ENCODE peak calls at places on chromosomes 6 and 20, in six cellular contexts. One of them, this sample, is unnamed.

GRCh38 chr6:27994616-27995015 is 37.6 kb downstream of the OR2B6 start:
- DNase-seq in OCI-LY7: no peak
- DNase-seq in A549: no peak
- DNase-seq in RWPE1: no peak
- DNase-seq in foreskin fibroblast: peak; percentile 1
- DNase-seq in B cell: no peak
- DNase-seq in this sample: no peak

GRCh38 chr6:52420668-52421358 is 671 bp downstream of the EFHC1 start:
- DNase-seq in OCI-LY7: no peak
- DNase-seq in A549: peak; percentile 67
- DNase-seq in RWPE1: peak; percentile 50
- DNase-seq in foreskin fibroblast: peak; percentile 45
- DNase-seq in B cell: no peak
- DNase-seq in this sample: no peak

GRCh38 chr6:53795702-53796450 is 1.1 kb downstream of the LRRC1 start:
- DNase-seq in OCI-LY7: peak; percentile 32
- DNase-seq in A549: no peak
- DNase-seq in RWPE1: peak; percentile 40
- DNase-seq in foreskin fibroblast: peak; percentile 40
- DNase-seq in B cell: peak; percentile 35
- DNase-seq in this sample: peak; percentile 19

GRCh38 chr20:20548527-20549266 is 163.7 kb downstream of the RALGAPA2 start:
- DNase-seq in OCI-LY7: no peak
- DNase-seq in A549: no peak
- DNase-seq in RWPE1: peak; percentile 84
- DNase-seq in foreskin fibroblast: no peak
- DNase-seq in B cell: no peak
- DNase-seq in this sample: no peak

GRCh38 chr6:4313044-4313686 is 177.8 kb upstream of the ECI2 start:
- DNase-seq in OCI-LY7: peak; percentile 13
- DNase-seq in A549: peak; percentile 82
- DNase-seq in RWPE1: peak; percentile 82
- DNase-seq in foreskin fibroblast: peak; percentile 82
- DNase-seq in B cell: no peak
- DNase-seq in this sample: no peak

GRCh38 chr6:38021029-38021428 is 201.5 kb downstream of the ZFAND3 start:
- DNase-seq in OCI-LY7: no peak
- DNase-seq in A549: no peak
- DNase-seq in RWPE1: no peak
- DNase-seq in foreskin fibroblast: no peak
- DNase-seq in B cell: no peak
- DNase-seq in this sample: no peak

GRCh38 chr20:26167499-26167898 is 470.8 kb upstream of the ZNF337 start:
- DNase-seq in OCI-LY7: no peak
- DNase-seq in A549: no peak
- DNase-seq in RWPE1: no peak
- DNase-seq in foreskin fibroblast: peak; percentile 27
- DNase-seq in B cell: no peak
- DNase-seq in this sample: no peak

GRCh38 chr6:48183174-48183573 is 72.2 kb upstream of the PTCHD4 start:
- DNase-seq in OCI-LY7: no peak
- DNase-seq in A549: no peak
- DNase-seq in RWPE1: no peak
- DNase-seq in foreskin fibroblast: no peak
- DNase-seq in B cell: no peak
- DNase-seq in this sample: no peak

GRCh38 chr6:167244064-167244949 is 46.8 kb upstream of the UNC93A start:
- DNase-seq in OCI-LY7: no peak
- DNase-seq in A549: no peak
- DNase-seq in RWPE1: no peak
- DNase-seq in foreskin fibroblast: no peak
- DNase-seq in B cell: no peak
- DNase-seq in this sample: no peak

GRCh38 chr6:30283761-30284160 is 43.0 kb upstream of the TRIM39 start:
- DNase-seq in OCI-LY7: no peak
- DNase-seq in A549: no peak
- DNase-seq in RWPE1: no peak
- DNase-seq in foreskin fibroblast: no peak
- DNase-seq in B cell: no peak
- DNase-seq in this sample: no peak

GRCh38 chr20:50191566-50192363 is 1.1 kb downstream of the CEBPB start:
- DNase-seq in OCI-LY7: peak; percentile 84
- DNase-seq in A549: peak; percentile 75
- DNase-seq in RWPE1: peak; percentile 66
- DNase-seq in foreskin fibroblast: peak; percentile 44
- DNase-seq in B cell: peak; percentile 75
- DNase-seq in this sample: peak; percentile 63

GRCh38 chr6:97422171-97422570 is 139.2 kb upstream of the MMS22L start:
- DNase-seq in OCI-LY7: no peak
- DNase-seq in A549: no peak
- DNase-seq in RWPE1: no peak
- DNase-seq in foreskin fibroblast: no peak
- DNase-seq in B cell: no peak
- DNase-seq in this sample: no peak

GRCh38 chr6:84871925-84872324 is 107.5 kb upstream of the TBX18 start:
- DNase-seq in OCI-LY7: no peak
- DNase-seq in A549: no peak
- DNase-seq in RWPE1: peak; percentile 10
- DNase-seq in foreskin fibroblast: peak; percentile 17
- DNase-seq in B cell: no peak
- DNase-seq in this sample: no peak

GRCh38 chr20:32524871-32525501 is 60.1 kb downstream of the NOL4L start:
- DNase-seq in OCI-LY7: no peak
- DNase-seq in A549: no peak
- DNase-seq in RWPE1: no peak
- DNase-seq in foreskin fibroblast: peak; percentile 36
- DNase-seq in B cell: no peak
- DNase-seq in this sample: no peak

GRCh38 chr6:99745651-99746050 is 139.0 kb downstream of the PRDM13 start:
- DNase-seq in OCI-LY7: no peak
- DNase-seq in A549: peak; percentile 9
- DNase-seq in RWPE1: peak; percentile 33
- DNase-seq in foreskin fibroblast: no peak
- DNase-seq in B cell: no peak
- DNase-seq in this sample: no peak

GRCh38 chr6:53813096-53813495 is 18.3 kb downstream of the LRRC1 start:
- DNase-seq in OCI-LY7: no peak
- DNase-seq in A549: no peak
- DNase-seq in RWPE1: no peak
- DNase-seq in foreskin fibroblast: peak; percentile 35
- DNase-seq in B cell: no peak
- DNase-seq in this sample: no peak

GRCh38 chr6:144661101-144661806 is 376.1 kb downstream of the UTRN start:
- DNase-seq in OCI-LY7: no peak
- DNase-seq in A549: peak; percentile 51
- DNase-seq in RWPE1: no peak
- DNase-seq in foreskin fibroblast: peak; percentile 41
- DNase-seq in B cell: no peak
- DNase-seq in this sample: no peak

GRCh38 chr6:52590634-52590985 is 13.8 kb upstream of the TRAM2 start:
- DNase-seq in OCI-LY7: no peak
- DNase-seq in A549: no peak
- DNase-seq in RWPE1: no peak
- DNase-seq in foreskin fibroblast: peak; percentile 85
- DNase-seq in B cell: no peak
- DNase-seq in this sample: no peak

GRCh38 chr6:127402890-127403617 is 56.1 kb downstream of the KIAA0408 start:
- DNase-seq in OCI-LY7: no peak
- DNase-seq in A549: no peak
- DNase-seq in RWPE1: no peak
- DNase-seq in foreskin fibroblast: peak; percentile 20
- DNase-seq in B cell: no peak
- DNase-seq in this sample: no peak

GRCh38 chr6:134373282-134373922 is 55.5 kb upstream of the SGK1 start:
- DNase-seq in OCI-LY7: peak; percentile 39
- DNase-seq in A549: peak; percentile 59
- DNase-seq in RWPE1: peak; percentile 42
- DNase-seq in foreskin fibroblast: peak; percentile 87
- DNase-seq in B cell: peak; percentile 59
- DNase-seq in this sample: peak; percentile 45

GRCh38 chr6:104526383-104526782 is 333.3 kb downstream of the HACE1 start:
- DNase-seq in OCI-LY7: no peak
- DNase-seq in A549: no peak
- DNase-seq in RWPE1: no peak
- DNase-seq in foreskin fibroblast: no peak
- DNase-seq in B cell: no peak
- DNase-seq in this sample: no peak

GRCh38 chr20:51136326-51136725 is 113.4 kb upstream of the KCNG1 start:
- DNase-seq in OCI-LY7: no peak
- DNase-seq in A549: no peak
- DNase-seq in RWPE1: no peak
- DNase-seq in foreskin fibroblast: no peak
- DNase-seq in B cell: no peak
- DNase-seq in this sample: no peak

GRCh38 chr6:164247106-164247505 is 832.6 kb downstream of the QKI start:
- DNase-seq in OCI-LY7: no peak
- DNase-seq in A549: no peak
- DNase-seq in RWPE1: no peak
- DNase-seq in foreskin fibroblast: peak; percentile 6
- DNase-seq in B cell: no peak
- DNase-seq in this sample: no peak

GRCh38 chr6:152874846-152875568 is 107.8 kb downstream of the FBXO5 start:
- DNase-seq in OCI-LY7: no peak
- DNase-seq in A549: no peak
- DNase-seq in RWPE1: no peak
- DNase-seq in foreskin fibroblast: no peak
- DNase-seq in B cell: no peak
- DNase-seq in this sample: no peak
- TF ChIP-seq CTCF in OCI-LY7: peak; percentile 14
- TF ChIP-seq CTCF in A549: no peak
- TF ChIP-seq CTCF in RWPE1: no peak
- TF ChIP-seq CTCF in foreskin fibroblast: no peak
- TF ChIP-seq CTCF in B cell: no peak
- TF ChIP-seq CTCF in this sample: no peak

GRCh38 chr6:7723554-7723953 is 2.3 kb upstream of the BMP6 start:
- DNase-seq in OCI-LY7: no peak
- DNase-seq in A549: no peak
- DNase-seq in RWPE1: no peak
- DNase-seq in foreskin fibroblast: no peak
- DNase-seq in B cell: no peak
- DNase-seq in this sample: no peak

GRCh38 chr6:7719364-7719763 is 6.5 kb upstream of the BMP6 start:
- DNase-seq in OCI-LY7: no peak
- DNase-seq in A549: no peak
- DNase-seq in RWPE1: no peak
- DNase-seq in foreskin fibroblast: no peak
- DNase-seq in B cell: no peak
- DNase-seq in this sample: no peak

GRCh38 chr6:7720346-7720745 is 5.6 kb upstream of the BMP6 start:
- DNase-seq in OCI-LY7: no peak
- DNase-seq in A549: no peak
- DNase-seq in RWPE1: no peak
- DNase-seq in foreskin fibroblast: no peak
- DNase-seq in B cell: no peak
- DNase-seq in this sample: no peak

GRCh38 chr6:7723041-7723447 is 2.9 kb upstream of the BMP6 start:
- DNase-seq in OCI-LY7: peak; percentile 68
- DNase-seq in A549: peak; percentile 84
- DNase-seq in RWPE1: peak; percentile 46
- DNase-seq in foreskin fibroblast: peak; percentile 88
- DNase-seq in B cell: peak; percentile 77
- DNase-seq in this sample: peak; percentile 88

DNA sequence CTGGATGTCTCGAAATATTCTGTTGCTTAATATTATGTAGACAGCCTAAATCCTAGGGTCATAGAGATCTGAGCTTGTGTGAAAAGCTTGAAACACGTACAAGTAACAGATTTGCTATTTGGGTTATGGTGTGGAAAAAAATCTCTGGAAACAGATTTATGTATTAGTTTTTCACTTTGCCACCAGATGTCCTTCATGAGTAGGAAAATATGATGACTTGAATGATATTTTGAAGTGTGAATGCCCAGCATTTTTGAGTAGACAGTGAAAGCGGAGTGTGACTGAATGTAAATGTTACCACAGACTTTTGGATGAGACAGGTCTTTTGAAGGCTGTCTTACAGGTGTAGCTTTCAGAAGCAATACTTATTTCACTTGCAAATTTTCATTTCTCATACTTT is 4.2 kb upstream of the BMP6 start:
- DNase-seq in OCI-LY7: peak; percentile 55
- DNase-seq in A549: peak; percentile 55
- DNase-seq in RWPE1: no peak
- DNase-seq in foreskin fibroblast: peak; percentile 52
- DNase-seq in B cell: peak; percentile 28
- DNase-seq in this sample: no peak
- TF ChIP-seq CTCF in OCI-LY7: peak; percentile 77
- TF ChIP-seq CTCF in A549: peak; percentile 53
- TF ChIP-seq CTCF in RWPE1: peak; percentile 44
- TF ChIP-seq CTCF in foreskin fibroblast: peak; percentile 21
- TF ChIP-seq CTCF in B cell: peak; percentile 28
- TF ChIP-seq CTCF in this sample: peak; percentile 51

DNA sequence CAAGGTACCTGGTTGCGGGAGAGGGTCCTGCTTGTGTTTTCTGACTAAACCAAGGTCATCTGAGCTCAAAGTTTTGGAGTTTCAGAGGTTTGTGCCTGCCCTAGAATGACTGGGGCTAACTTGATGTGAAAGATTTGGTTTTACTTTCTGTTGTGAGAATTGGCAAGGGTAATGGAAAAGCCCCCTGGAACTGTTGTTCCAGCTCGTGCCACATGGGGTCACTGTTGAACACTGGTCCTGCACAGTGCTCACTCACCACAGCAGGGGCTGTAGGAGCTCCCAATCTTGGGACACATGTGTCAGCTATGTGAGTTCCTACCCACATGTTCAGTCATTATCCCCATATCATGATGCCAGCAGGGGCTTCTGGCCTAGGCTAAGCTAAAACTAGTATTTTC is 6.5 kb downstream of the TGM6 start:
- DNase-seq in OCI-LY7: peak; percentile 66
- DNase-seq in A549: peak; percentile 51
- DNase-seq in RWPE1: peak; percentile 65
- DNase-seq in foreskin fibroblast: peak; percentile 11
- DNase-seq in B cell: peak; percentile 43
- DNase-seq in this sample: peak; percentile 80
- TF ChIP-seq CTCF in OCI-LY7: peak; percentile 85
- TF ChIP-seq CTCF in A549: peak; percentile 20
- TF ChIP-seq CTCF in RWPE1: peak; percentile 67
- TF ChIP-seq CTCF in foreskin fibroblast: peak; percentile 41
- TF ChIP-seq CTCF in B cell: peak; percentile 46
- TF ChIP-seq CTCF in this sample: peak; percentile 69

DNA sequence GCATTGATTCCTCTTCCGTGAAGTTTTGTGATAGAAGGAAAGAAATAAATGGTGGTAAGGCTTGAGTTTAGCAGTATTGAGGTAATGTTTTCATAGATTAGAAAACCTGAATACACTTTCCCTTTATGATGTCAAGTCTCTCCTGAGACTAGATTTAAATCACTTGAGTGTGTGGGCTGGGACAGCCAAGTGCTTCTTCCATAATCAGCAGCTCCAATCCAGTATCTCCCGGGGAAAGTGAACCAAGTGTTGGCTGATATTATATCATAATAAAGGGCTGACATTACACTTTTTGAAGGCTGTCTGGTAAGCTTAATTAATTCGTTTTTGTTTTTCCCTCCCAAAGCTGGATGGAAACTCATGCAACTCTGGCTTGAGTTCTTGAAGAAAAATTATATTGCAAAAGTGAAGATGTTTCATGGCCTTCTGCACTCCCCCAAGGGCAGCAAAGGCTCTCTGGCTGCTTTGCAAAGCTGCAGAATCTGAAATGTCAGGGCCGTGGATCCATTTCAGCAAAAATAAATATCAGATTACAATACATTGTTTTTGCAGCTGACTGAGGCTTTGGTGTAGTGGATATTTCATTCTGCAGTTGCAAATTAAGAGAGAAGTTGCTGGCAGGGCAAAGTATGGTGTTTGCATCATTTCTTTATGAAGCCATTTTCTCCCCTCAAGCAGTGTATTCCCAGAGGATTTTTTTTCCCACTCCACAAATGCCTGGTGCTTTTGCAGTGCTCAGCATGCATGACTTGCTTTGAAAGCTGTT is 101.2 kb downstream of the MKKS start:
- DNase-seq in OCI-LY7: no peak
- DNase-seq in A549: no peak
- DNase-seq in RWPE1: no peak
- DNase-seq in foreskin fibroblast: peak; percentile 76
- DNase-seq in B cell: no peak
- DNase-seq in this sample: no peak
- TF ChIP-seq CTCF in OCI-LY7: no peak
- TF ChIP-seq CTCF in A549: no peak
- TF ChIP-seq CTCF in RWPE1: no peak
- TF ChIP-seq CTCF in foreskin fibroblast: no peak
- TF ChIP-seq CTCF in B cell: no peak
- TF ChIP-seq CTCF in this sample: no peak

This sample was measured in activated CD8-positive, alpha-beta T cell treated with anti-CD3 and anti-CD28 coated beads for 36 hours.